ENCODE peak calls at places on chromosomes 3 and 15, in five cellular contexts. T, S, I, E and U are unnamed samples.

GRCh38 chr3:49032646-49033304 is 3.6 kb upstream of the IMPDH2 start:
- DNase-seq in T (no peak), S (no peak), I (no peak), E (no peak), U (no peak)

GRCh38 chr3:134317106-134317947 is 56.9 kb downstream of the AMOTL2 start:
- DNase-seq in T (no peak), S (no peak), I (no peak), E (no peak), U (peak)

GRCh38 chr15:40059821-40060220 is 20.8 kb upstream of the SRP14 start:
- DNase-seq in T (no peak), S (no peak), I (no peak), E (no peak), U (no peak)

GRCh38 chr3:159872374-159873109 is 116.1 kb upstream of the IL12A start:
- DNase-seq in T (no peak), S (no peak), I (peak), E (peak), U (peak)

GRCh38 chr3:55487376-55488241 is 503 bp upstream of the WNT5A start:
- DNase-seq in T (peak), S (no peak), I (no peak), E (peak), U (no peak)

GRCh38 chr3:151468284-151468917 is 7.5 kb upstream of the IGSF10 start:
- DNase-seq in T (peak), S (peak), I (peak), E (peak), U (no peak)

GRCh38 chr15:46365612-46366011 is 730.8 kb downstream of the SQOR start:
- DNase-seq in T (no peak), S (no peak), I (peak), E (no peak), U (peak)

GRCh38 chr3:72444642-72445223 is 403.5 kb downstream of the SHQ1 start:
- DNase-seq in T (no peak), S (no peak), I (no peak), E (no peak), U (no peak)

GRCh38 chr3:172653004-172653403 is 57.9 kb downstream of the NCEH1 start:
- DNase-seq in T (no peak), S (no peak), I (peak), E (no peak), U (no peak)

GRCh38 chr3:43288850-43289249 is 2.5 kb downstream of the SNRK start:
- DNase-seq in T (no peak), S (no peak), I (no peak), E (no peak), U (no peak)

GRCh38 chr3:126983276-126983652 is 349 bp downstream of the PLXNA1 start:
- DNase-seq in T (no peak), S (no peak), I (no peak), E (no peak), U (no peak)

GRCh38 chr15:77528968-77529319 is 103.8 kb downstream of the LINGO1 start:
- DNase-seq in T (no peak), S (no peak), I (no peak), E (no peak), U (no peak)

GRCh38 chr3:69250014-69250413 is 127.6 kb upstream of the LMOD3 start:
- DNase-seq in T (peak), S (no peak), I (peak), E (no peak), U (no peak)

GRCh38 chr15:62998262-62998909 is 44.2 kb upstream of the TPM1 start:
- DNase-seq in T (no peak), S (no peak), I (no peak), E (no peak), U (no peak)

GRCh38 chr3:170555329-170555728 is 30.5 kb downstream of the SLC7A14 start:
- DNase-seq in T (no peak), S (no peak), I (no peak), E (no peak), U (no peak)

GRCh38 chr3:149705416-149705815 is 46.9 kb downstream of the COMMD2 start:
- DNase-seq in T (no peak), S (no peak), I (no peak), E (no peak), U (no peak)

GRCh38 chr15:59309405-59309804 is 63.3 kb downstream of the MYO1E start:
- DNase-seq in T (no peak), S (no peak), I (no peak), E (no peak), U (no peak)

GRCh38 chr3:195823998-195824397 is 12.3 kb upstream of the MUC4 start:
- DNase-seq in T (peak), S (no peak), I (no peak), E (no peak), U (no peak)

GRCh38 chr3:20503394-20504082 is 317.5 kb upstream of the SGO1 start:
- DNase-seq in T (no peak), S (no peak), I (no peak), E (no peak), U (no peak)

GRCh38 chr3:185279582-185280138 is 25.8 kb upstream of the EHHADH start:
- DNase-seq in T (no peak), S (no peak), I (no peak), E (no peak), U (no peak)

GRCh38 chr15:50828610-50829206 is 63.2 kb upstream of the SPPL2A start:
- DNase-seq in T (peak), S (no peak), I (peak), E (no peak), U (peak)

GRCh38 chr3:182244222-182244971 is 532.7 kb downstream of the SOX2 start:
- DNase-seq in T (no peak), S (no peak), I (no peak), E (no peak), U (no peak)

GRCh38 chr15:59274126-59274970 is 67.7 kb downstream of the LDHAL6B start:
- DNase-seq in T (no peak), S (no peak), I (peak), E (peak), U (no peak)

GRCh38 chr3:180871901-180872300 is 40.6 kb upstream of the FXR1 start:
- DNase-seq in T (no peak), S (no peak), I (peak), E (no peak), U (no peak)

GRCh38 chr3:32018723-32019564 is 37.4 kb downstream of the ZNF860 start:
- DNase-seq in T (no peak), S (peak), I (peak), E (peak), U (no peak)

GRCh38 chr3:152381881-152382295 is 113.2 kb downstream of the MBNL1 start:
- DNase-seq in T (no peak), S (no peak), I (no peak), E (no peak), U (no peak)

GRCh38 chr3:71103430-71103881 is 480.1 kb downstream of the FOXP1 start:
- DNase-seq in T (peak), S (no peak), I (peak), E (peak), U (peak)

GRCh38 chr3:156655819-156656566 is 18.4 kb upstream of the TIPARP start:
- DNase-seq in T (no peak), S (no peak), I (no peak), E (no peak), U (no peak)
- TF ChIP-seq CTCF in T (no peak), S (no peak), I (no peak), E (no peak), U (no peak)

DNA sequence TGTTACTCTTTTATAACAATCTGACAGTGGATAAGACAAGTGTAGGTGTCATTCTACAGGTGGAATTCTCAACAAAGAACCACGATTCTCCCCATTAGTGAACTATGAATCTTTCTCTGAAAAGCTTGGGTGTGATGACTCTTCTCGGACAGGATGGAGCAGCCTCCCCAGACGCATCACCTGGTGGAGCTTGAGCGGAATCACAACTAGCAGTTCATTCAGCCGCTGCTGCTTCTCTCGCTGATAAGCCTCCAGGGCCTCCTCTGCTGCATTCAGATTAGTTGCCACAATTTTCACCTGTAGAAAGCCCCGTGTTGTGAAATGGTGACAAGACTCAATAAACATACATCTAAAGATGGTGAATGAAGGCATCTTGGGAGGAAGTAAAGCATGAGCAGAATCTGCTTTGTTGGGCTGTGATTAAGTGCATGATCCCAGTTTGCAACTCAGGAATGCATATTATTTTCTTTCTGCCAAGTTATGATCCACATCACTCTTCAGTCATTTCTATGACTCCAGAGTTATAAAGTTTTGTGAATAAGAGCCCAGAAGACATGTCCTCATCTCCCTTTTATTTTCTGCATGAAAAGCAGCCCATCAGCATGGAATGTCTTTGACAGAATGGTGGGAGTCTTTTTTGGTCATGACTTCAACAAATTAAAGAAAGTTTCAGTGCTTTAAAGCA is 93.6 kb downstream of the BOC start:
- DNase-seq in T (no peak), S (no peak), I (no peak), E (no peak), U (no peak)
- TF ChIP-seq CTCF in T (no peak), S (no peak), I (no peak), E (no peak), U (no peak)

GRCh38 chr3:97256060-97256459 is 441.7 kb downstream of the EPHA6 start:
- DNase-seq in T (no peak), S (no peak), I (no peak), E (no peak), U (no peak)
- TF ChIP-seq CTCF in T (no peak), S (no peak), I (no peak), E (no peak), U (no peak)

GRCh38 chr15:74789171-74789627 is 7.3 kb downstream of the CSK start:
- DNase-seq in T (peak), S (no peak), I (no peak), E (no peak), U (no peak)

GRCh38 chr15:74786659-74787165 is 4.8 kb downstream of the CSK start:
- DNase-seq in T (no peak), S (no peak), I (no peak), E (no peak), U (no peak)

GRCh38 chr15:74787251-74788041 is 5.6 kb downstream of the CSK start:
- DNase-seq in T (peak), S (no peak), I (peak), E (no peak), U (no peak)

GRCh38 chr15:74788716-74789151 is 6.9 kb downstream of the CSK start:
- DNase-seq in T (peak), S (no peak), I (no peak), E (no peak), U (no peak)

GRCh38 chr15:74788042-74788715 is 6.3 kb downstream of the CSK start:
- DNase-seq in T (no peak), S (no peak), I (no peak), E (no peak), U (no peak)
- TF ChIP-seq CTCF in T (no peak), S (no peak), I (no peak), E (no peak), U (no peak)

GRCh38 chr3:82643948-82644347 is 882.5 kb upstream of the GBE1 start:
- DNase-seq in T (no peak), S (no peak), I (no peak), E (no peak), U (no peak)
- TF ChIP-seq CTCF in T (no peak), S (no peak), I (no peak), E (no peak), U (no peak)

GRCh38 chr3:65411367-65411766 is 627.4 kb downstream of the MAGI1 start:
- DNase-seq in T (no peak), S (no peak), I (no peak), E (peak), U (no peak)

GRCh38 chr3:65408531-65409181 is 630.1 kb downstream of the MAGI1 start:
- DNase-seq in T (no peak), S (peak), I (no peak), E (peak), U (no peak)

GRCh38 chr3:65412591-65412990 is 626.1 kb downstream of the MAGI1 start:
- DNase-seq in T (peak), S (peak), I (no peak), E (peak), U (no peak)
- TF ChIP-seq CTCF in T (peak), S (peak), I (no peak), E (no peak), U (no peak)